ENCODE peak calls at places on chromosomes 13 and 19, in four cellular contexts. H is tibial nerve; L is CD8-positive, alpha-beta memory T cell; P is H1. E is an unnamed sample.

GRCh38 chr19:35459414-35460082 is 11.5 kb downstream of the FFAR2 start:
- DNase-seq in P (no peak), H (peak; percentile 27), L (no peak), E (no peak)

GRCh38 chr13:37954191-37954590 is 84.6 kb upstream of the TRPC4 start:
- DNase-seq in H (no peak), P (no peak), L (no peak), E (peak; percentile 38)

GRCh38 chr13:81602236-81602635 is 1261.3 kb upstream of the SPRY2 start:
- DNase-seq in H (no peak), P (no peak), L (no peak), E (no peak)

GRCh38 chr13:110483386-110483785 is 78.1 kb downstream of the RAB20 start:
- DNase-seq in L (no peak), P (no peak), H (no peak), E (no peak)

GRCh38 chr19:13083008-13083404 is 19.7 kb downstream of the LYL1 start:
- DNase-seq in H (no peak), P (no peak), L (no peak), E (no peak)

GRCh38 chr13:54945978-54946377 is 1917.4 kb downstream of the OLFM4 start:
- DNase-seq in P (no peak), H (no peak), L (no peak), E (no peak)

GRCh38 chr13:44271031-44271433 is 102.6 kb upstream of the SERP2 start:
- DNase-seq in H (peak; percentile 34), P (no peak), L (no peak), E (peak; percentile 25)

GRCh38 chr19:17996826-17997316 is 11.1 kb upstream of the ARRDC2 start:
- DNase-seq in L (peak; percentile 81), P (peak; percentile 99), H (peak; percentile 91), E (peak; percentile 82)

GRCh38 chr19:1672038-1672768 is 19.8 kb upstream of the TCF3 start:
- DNase-seq in L (peak; percentile 40), H (no peak), P (peak; percentile 81), E (peak; percentile 54)

GRCh38 chr19:45772130-45772880 is 3.3 kb upstream of the SIX5 start:
- DNase-seq in H (no peak), P (no peak), L (no peak), E (no peak)

GRCh38 chr13:113509989-113510388 is 19.5 kb upstream of the DCUN1D2 start:
- DNase-seq in L (no peak), P (no peak), H (no peak), E (no peak)

GRCh38 chr13:27203854-27204253 is 32.2 kb upstream of the USP12 start:
- DNase-seq in P (no peak), H (peak; percentile 15), L (no peak), E (no peak)

GRCh38 chr13:48851707-48852106 is 124.0 kb upstream of the FNDC3A start:
- DNase-seq in H (no peak), P (no peak), L (no peak), E (no peak)

GRCh38 chr19:47891923-47892666 is 6.0 kb upstream of the SULT2A1 start:
- DNase-seq in L (no peak), H (no peak), P (no peak), E (no peak)

GRCh38 chr19:19061491-19061890 is 2.3 kb upstream of the SLC25A42 start:
- DNase-seq in H (no peak), P (no peak), L (no peak), E (no peak)

DNA sequence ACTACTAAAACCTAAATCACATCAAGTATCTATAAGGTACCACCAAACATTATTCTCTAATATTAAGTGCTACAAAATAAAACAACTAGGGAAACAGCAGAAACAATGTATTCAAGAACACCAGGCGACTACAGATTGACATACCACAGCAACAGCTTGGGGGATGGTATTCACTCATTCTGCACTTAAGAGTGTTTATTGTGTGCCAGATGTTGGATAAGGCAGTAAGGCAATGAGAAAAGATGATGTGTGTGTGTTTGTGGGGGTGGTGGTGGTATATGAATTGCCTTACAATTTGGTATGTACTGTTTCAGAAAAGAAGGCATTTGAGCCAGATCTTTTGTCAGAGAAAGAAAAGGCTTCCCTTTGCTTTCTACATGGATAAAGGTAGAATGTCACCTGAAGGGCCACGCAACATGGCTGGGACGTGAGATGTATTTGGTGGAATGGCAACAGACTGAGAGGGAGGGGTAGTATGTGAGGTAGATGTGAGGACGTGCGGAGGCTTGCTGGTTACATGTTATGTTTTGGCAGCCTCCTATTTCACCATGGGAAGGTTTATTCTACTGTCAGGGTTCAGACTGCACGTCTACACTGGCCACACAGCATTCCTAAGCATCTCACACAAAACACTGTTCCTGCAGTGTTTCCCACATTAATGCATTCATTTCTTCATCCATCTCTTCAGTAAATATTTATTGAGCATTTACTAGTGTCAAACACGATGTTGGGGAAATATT is 300.7 kb downstream of the KLF12 start:
- DNase-seq in L (no peak), H (no peak), P (no peak), E (no peak)
- H3K27ac ChIP-seq in L (no peak overlapping the region), H (no peak overlapping the region), P (no peak overlapping the region), E (no peak overlapping the region)

DNA sequence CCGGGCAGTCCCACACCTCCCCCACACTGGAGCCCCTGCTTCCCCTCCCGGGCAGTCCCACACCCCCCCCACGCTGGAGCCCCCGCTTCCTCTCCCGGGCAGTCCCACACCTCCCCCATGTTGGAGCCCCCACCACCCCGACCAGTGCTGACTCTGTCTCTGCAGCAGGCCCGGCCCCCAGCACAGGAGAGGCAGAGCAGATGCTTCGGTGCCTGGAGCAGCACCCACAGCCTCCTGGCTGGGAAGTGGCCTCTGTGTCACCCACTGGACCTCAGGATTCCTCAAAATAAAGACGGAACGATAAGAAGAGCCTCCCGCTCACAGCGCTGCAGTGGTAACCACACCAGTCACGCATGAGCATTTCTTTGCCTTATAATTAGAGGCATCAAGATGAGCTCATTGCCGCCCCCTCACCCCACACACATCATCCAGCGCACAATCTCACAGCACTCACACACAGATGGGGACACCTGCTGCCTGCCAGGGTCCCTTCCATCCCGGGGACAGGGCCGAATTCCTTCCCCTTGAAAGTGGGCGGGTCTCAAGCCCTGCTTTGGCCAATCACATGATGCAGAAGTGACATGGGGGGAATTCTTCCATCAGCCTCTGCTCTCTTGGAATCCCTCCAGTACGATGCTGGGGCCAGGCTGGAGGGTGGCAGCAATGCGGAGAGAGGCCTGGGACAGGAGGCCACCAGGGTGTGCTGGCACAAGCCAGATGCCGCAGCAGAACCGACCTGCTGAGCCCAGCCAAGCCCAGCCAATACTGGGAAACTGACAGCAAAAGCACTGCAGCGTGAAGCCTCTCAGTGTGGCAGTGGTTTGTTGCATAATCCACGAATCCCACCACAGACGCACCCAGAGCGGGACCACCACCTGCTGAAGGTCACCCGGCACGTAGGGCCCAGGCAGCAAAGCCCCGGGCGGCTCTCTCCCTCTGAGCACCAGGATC is 16.1 kb downstream of the PIP5K1C start:
- DNase-seq in H (no peak), L (no peak), P (no peak), E (no peak)
- H3K27ac ChIP-seq in H (no peak overlapping the region), L (no peak overlapping the region), P (no peak overlapping the region), E (no peak overlapping the region)

DNA sequence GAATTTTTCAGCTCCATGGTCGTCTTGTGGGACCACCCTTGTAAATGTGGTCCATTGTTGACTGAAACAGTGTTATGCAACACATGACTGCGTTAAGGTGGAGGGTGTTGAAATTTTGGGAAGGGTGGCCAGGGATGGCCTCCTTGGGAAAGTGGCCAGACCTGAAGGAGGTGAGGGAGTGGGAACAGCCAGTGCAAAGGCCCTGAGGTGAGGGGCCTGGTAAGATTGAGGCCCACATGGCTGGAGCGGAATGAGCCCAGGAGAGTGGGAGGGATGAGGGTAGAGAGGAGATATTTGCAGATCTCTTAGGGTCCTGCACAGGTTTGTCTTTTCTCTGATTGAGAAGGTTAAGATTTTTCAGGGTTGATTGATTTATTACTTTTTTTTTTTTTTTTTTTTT is 18.2 kb downstream of the SIPA1L3 start:
- DNase-seq in P (no peak), L (no peak), H (no peak), E (no peak)
- H3K27ac ChIP-seq in P (no peak overlapping the region), L (no peak overlapping the region), H (no peak overlapping the region), E (no peak overlapping the region)

DNA sequence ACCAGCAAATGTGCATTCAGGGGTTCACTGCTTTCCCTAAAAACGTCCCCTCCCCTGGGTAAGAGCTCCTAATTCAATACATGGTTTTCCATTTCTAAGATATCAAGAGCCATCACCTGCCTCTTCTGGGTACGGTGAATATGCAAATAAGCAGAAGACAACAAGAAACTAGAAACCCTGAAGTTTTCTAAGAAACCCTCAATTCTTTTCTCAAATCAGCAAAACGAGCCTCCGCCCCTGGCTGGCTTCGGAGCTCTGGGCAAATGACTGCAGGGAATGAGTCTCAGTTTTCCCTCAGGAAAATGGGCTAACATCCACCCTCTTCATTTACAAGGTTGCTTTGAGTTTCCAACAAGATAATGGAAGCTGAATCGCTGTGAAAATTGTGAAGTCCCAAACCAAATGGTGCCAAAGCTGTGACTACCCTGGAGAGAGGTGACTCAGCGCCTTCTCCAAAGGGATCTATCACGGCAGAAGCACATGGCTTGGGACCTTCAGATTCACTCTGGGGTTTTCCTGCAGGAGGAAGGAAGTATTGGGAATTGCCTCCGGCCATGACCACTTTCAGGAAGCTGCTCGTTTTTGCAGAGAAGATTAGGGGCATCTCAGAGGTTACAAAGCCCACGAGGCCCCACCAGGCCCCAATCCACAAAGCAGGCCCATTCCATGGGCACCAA is 26.6 kb downstream of the KLF2 start:
- DNase-seq in L (no peak), H (no peak), P (no peak), E (no peak)
- H3K27ac ChIP-seq in L (no peak overlapping the region), H (no peak overlapping the region), P (no peak overlapping the region), E (no peak overlapping the region)

DNA sequence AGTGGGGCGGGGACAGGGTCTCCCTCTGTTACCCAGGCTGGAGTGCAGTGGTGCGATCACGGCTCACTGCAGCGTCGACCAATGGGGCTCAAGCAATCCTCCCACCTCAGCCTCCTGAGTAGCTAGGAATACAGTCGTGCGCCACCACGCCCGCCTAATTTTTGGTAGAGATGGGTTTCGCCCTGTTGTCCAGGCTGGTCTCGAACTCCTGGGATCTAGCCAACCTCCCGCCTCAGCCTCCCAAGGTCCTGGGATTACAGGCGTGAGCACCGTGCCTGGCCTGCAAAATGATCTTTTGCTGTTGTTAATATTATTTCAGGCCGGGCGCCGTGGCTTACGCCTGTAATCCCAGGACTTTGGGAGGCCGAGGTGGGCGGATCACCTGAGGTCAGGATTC is 621 bp upstream of the TGDS start:
- DNase-seq in H (no peak), P (no peak), L (no peak), E (no peak)
- H3K27ac ChIP-seq in H (peak overlapping the region; percentile 76), P (no peak overlapping the region), L (peak overlapping the region; percentile 87), E (peak overlapping the region; percentile 78)

GRCh38 chr19:38047048-38047435 is 140.0 kb downstream of the SIPA1L3 start:
- DNase-seq in P (no peak), L (no peak), H (no peak), E (no peak)

GRCh38 chr19:38047641-38048040 is 140.6 kb downstream of the SIPA1L3 start:
- DNase-seq in L (no peak), P (peak; percentile 56), H (no peak), E (no peak)

GRCh38 chr19:38046254-38047047 is 139.4 kb downstream of the SIPA1L3 start:
- DNase-seq in L (no peak), P (no peak), H (no peak), E (no peak)

GRCh38 chr19:38045554-38046253 is 138.7 kb downstream of the SIPA1L3 start:
- DNase-seq in H (no peak), L (no peak), P (no peak), E (no peak)

DNA sequence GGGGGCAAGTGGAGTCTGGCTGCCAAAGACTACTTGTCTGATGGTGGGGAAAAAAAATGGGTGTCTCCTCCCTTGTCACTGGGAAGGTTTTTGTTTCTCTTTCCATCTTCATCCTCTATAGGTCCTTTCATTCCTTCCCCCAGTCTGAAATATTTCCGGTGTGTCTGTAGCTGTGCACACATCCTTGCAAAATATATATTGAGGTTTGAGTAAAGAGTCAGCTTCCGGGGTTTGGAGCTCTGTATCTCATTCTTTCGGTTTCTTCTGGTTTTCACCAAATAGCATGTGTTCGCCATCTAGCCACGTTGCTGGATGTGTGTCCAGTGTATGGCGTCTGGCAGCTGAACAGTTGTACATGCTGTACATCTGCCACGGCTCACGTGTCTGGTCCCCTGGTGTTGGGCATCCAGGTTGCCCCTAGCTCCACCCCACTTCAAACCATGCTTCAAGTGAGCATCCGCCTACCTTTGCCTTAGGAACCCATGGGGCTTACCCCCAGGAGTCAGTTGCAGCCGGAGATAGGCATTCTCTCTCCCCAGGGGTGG is 142.2 kb downstream of the SIPA1L3 start:
- DNase-seq in H (no peak), P (no peak), L (no peak), E (no peak)
- H3K27ac ChIP-seq in H (peak overlapping the region; percentile 43), P (no peak overlapping the region), L (peak overlapping the region; percentile 72), E (peak overlapping the region; percentile 53)

E was measured in RWPE1.